ENCODE peak calls at places on chromosomes 11 and 22, in four cellular contexts. W is K562, D is GM12878, P is HepG2. A is an unnamed sample.

GRCh38 chr11:121435796-121436511 is 16.2 kb upstream of the SORL1 start:
- DNase-seq in W (no peak), D (no peak), P (no peak), A (no peak)

GRCh38 chr22:44633647-44634046 is 68.4 kb upstream of the PRR5 start:
- DNase-seq in W (no peak), D (no peak), P (no peak), A (no peak)

GRCh38 chr11:43010042-43010441 is 301.8 kb upstream of the API5 start:
- DNase-seq in W (no peak), D (no peak), P (no peak), A (no peak)

GRCh38 chr22:50701428-50702154 is 29.0 kb downstream of the SHANK3 start:
- DNase-seq in W (no peak), D (no peak), P (no peak), A (no peak)

GRCh38 chr11:95845168-95845567 is 54.9 kb downstream of the CEP57 start:
- DNase-seq in W (no peak), D (no peak), P (no peak), A (no peak)

GRCh38 chr11:63769044-63769718 is 606 bp upstream of the ZFTA start:
- DNase-seq in W (peak), D (no peak), P (no peak), A (peak)

GRCh38 chr11:65577756-65578109 is 1.9 kb downstream of the EHBP1L1 start:
- DNase-seq in W (no peak), D (no peak), P (no peak), A (no peak)

GRCh38 chr11:6303657-6304056 is 16.6 kb downstream of the CAVIN3 start:
- DNase-seq in W (no peak), D (no peak), P (no peak), A (peak)

GRCh38 chr11:57647368-57647767 is 2.3 kb downstream of the YPEL4 start:
- DNase-seq in W (no peak), D (no peak), P (no peak), A (peak)
- TF ChIP-seq POLR2AphosphoS5 in W (no peak), D (no peak), P (no peak), A (no peak)

GRCh38 chr11:134743809-134744195 is 331.8 kb upstream of the B3GAT1 start:
- DNase-seq in W (no peak), D (no peak), P (no peak), A (no peak)
- TF ChIP-seq REST in W (no peak), D (no peak), P (no peak), A (no peak)

GRCh38 chr11:70485326-70486025 is 87.1 kb downstream of the CTTN start:
- DNase-seq in W (no peak), D (no peak), P (no peak), A (no peak)

GRCh38 chr11:70486026-70486415 is 87.7 kb downstream of the CTTN start:
- DNase-seq in W (no peak), D (no peak), P (no peak), A (no peak)

GRCh38 chr11:70487160-70487559 is 88.8 kb downstream of the CTTN start:
- DNase-seq in W (no peak), D (no peak), P (no peak), A (no peak)

GRCh38 chr11:70487763-70488162 is 89.4 kb downstream of the CTTN start:
- DNase-seq in W (no peak), D (no peak), P (no peak), A (no peak)

GRCh38 chr11:70486731-70487130 is 88.4 kb downstream of the CTTN start:
- DNase-seq in W (no peak), D (no peak), P (no peak), A (no peak)
- TF ChIP-seq CREB1 in W (no peak), D (no peak), P (no peak), A (no peak)

DNA sequence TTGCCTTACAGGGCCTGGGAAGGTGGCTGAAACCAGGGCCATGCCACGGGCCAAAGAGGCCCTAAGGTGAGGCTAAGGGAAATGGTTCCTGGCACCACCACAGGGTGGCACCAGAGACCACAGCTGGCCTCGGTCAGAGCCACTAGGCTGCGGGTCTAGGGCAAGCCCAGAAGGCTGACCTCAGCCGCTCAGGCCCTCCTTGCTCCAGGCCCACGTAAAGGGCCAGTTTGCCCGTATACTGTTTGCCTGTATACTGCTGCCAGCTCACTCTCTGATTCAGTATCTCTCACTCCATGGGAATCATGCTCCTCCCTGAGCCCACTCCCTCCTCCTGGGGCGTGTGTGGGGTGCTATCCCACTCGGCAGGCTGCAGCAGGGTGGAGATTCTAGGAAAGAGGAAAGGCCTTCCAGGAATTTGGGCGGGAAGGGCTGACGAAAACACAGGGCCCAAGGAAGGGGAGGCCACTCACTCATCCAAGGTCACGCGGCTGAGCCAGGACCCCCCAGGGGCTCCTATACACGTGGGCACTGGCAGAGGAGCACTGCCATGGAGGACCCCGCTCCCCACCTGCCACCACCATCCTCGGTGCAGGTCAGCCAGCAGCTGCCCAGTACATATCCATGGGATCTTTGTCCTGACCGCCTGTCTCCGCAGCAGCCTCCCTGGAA is 62.4 kb downstream of the NECTIN1 start:
- DNase-seq in W (peak), D (no peak), P (peak), A (peak)
- TF ChIP-seq POLR2AphosphoS5 in W (no peak), D (no peak), P (no peak), A (no peak)

GRCh38 chr11:108220721-108221346 is 1.6 kb downstream of the NPAT start:
- DNase-seq in W (no peak), D (no peak), P (no peak), A (no peak)

GRCh38 chr11:108221401-108221800 is 1.0 kb downstream of the NPAT start:
- DNase-seq in W (no peak), D (no peak), P (no peak), A (peak)

GRCh38 chr11:108223449-108224149 is 732 bp downstream of the ATM start:
- DNase-seq in W (peak), D (no peak), P (no peak), A (no peak)

GRCh38 chr11:108222686-108223448 is at the start of gene ATM:
- DNase-seq in W (peak), D (peak), P (peak), A (peak)

GRCh38 chr11:108221981-108222685 is at the start of gene NPAT:
- DNase-seq in W (no peak), D (no peak), P (no peak), A (no peak)
- TF ChIP-seq REST in W (no peak), D (no peak), P (peak), A (no peak)

DNA sequence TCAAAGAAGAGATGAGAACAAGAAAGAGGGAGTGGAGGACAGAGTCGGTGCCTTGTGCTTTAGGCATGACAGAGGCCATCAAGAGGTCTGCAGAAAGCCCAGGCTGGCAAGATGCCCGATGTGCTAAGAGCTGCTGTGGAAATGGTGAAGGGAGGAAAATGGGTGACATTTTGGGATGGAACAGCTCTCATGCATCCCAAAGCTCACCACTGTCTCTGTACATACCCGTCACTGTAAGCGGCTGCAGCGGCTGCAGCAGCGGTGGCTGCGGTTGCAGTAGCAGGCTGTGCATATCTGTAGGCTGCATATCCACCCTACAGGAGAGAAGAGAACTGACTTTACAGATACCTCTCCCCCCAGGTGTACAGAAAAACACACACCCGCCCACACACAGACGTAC is 28.6 kb downstream of the APOL5 start:
- DNase-seq in W (no peak), D (no peak), P (no peak), A (no peak)
- TF ChIP-seq CREB1 in W (no peak), D (no peak), P (no peak), A (no peak)

GRCh38 chr11:49303080-49303479 is 94.7 kb upstream of the FOLH1 start:
- DNase-seq in W (no peak), D (no peak), P (no peak), A (no peak)

DNA sequence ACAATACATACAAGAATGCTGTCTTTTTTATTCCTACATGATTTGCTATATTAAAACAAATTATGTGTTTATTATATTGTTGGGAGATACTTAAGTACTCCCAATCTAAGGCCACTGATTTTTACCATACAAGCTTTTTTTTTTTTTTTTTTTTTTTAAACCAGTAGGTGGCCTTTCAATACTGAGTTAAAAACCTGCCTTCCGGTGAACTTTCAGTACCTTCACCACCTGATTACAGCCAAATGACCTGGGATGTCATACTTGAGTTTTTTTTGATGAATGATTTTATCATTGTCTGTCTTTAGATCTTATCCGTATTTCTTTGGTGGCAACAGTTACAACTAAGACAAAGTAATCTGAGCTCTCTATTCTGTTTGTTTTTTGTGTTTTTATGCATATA is 94.0 kb upstream of the FOLH1 start:
- DNase-seq in W (no peak), D (no peak), P (no peak), A (peak)
- TF ChIP-seq POLR2AphosphoS5 in W (no peak), D (no peak), P (no peak), A (no peak)

DNA sequence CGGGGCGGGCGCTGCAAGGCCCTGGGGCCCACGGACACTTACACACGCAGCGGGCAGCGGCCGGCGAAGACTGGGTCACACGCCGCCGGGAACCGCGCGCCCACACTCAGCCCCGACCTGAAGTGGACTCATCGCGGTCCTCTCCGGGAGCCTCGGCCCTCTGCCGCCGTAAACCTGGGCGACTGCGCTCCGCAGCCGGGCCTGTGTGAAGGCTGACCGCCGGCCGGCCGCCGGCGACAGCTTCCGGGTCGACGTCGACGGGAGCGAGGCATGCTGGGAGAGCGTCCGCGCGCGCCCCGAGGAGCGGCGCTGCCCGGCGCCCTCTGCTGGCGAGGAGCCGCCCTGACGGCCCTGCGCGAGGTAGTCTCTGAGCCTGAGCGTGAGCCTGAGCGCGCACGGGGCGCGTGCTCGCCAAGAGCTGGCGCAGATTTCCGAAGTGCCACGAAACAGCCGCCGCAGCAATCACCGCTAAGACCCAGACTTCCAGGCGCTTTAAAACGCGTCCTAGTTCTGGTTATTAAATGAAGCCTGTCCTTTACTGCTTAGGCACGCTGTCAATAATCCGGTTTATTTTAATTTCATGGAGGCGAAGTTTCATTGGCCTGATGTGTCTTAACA is at the start of gene SNX19:
- DNase-seq in W (peak), D (peak), P (no peak), A (peak)
- TF ChIP-seq REST in W (peak), D (no peak), P (no peak), A (no peak)

DNA sequence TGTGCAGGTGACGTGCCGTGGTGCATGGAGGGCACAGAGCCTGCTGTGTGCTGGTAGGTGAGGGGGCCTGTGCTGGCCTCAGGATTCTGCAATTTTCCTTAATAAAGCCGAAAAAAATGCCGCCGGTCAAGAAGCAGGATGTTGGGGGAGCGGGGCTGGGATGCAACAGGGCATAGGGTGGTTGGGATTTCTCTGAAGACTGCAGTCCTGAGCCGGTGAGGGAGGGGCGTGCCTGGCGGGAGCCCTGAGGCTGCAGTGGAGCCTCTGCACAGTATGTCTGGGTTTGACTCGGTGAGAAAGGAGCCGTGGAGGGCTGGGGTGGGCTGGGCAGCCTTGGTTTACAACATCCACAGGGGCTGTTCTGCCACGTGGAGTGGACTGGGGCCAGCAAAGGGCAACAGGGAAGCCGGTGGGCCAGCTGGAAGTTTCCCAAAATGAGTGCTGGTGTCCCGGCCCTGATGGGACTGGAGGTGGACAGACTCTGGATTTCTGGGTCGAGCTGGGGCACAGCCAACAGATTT is 1.3 kb downstream of the CDHR5 start:
- DNase-seq in W (no peak), D (no peak), P (no peak), A (no peak)
- TF ChIP-seq CREB1 in W (no peak), D (no peak), P (no peak), A (no peak)

GRCh38 chr22:30396871-30397655 is at the start of gene SEC14L2:
- DNase-seq in W (no peak), D (no peak), P (no peak), A (peak)
- TF ChIP-seq POLR2AphosphoS5 in W (no peak), D (no peak), P (peak), A (peak)

A was measured in GM23338.